ENCODE peak calls at places on chromosomes 12 and 14, in ten cellular contexts. One of them, this sample, is unnamed.

GRCh38 chr12:131384544-131384855 is 326.4 kb upstream of the SFSWAP start:
- DNase-seq in body of pancreas: no peak
- DNase-seq in coronary artery: no peak
- DNase-seq in lower lobe of right lung: no peak
- DNase-seq in dorsolateral prefrontal cortex: no peak
- DNase-seq in fibroblast of mammary gland: no peak
- DNase-seq in epithelial cell of esophagus: no peak
- DNase-seq in Calu3: no peak
- DNase-seq in WTC11: no peak
- DNase-seq in heart left ventricle: no peak
- DNase-seq in this sample: no peak

GRCh38 chr12:22525426-22525825 is 18.9 kb downstream of the C2CD5 start:
- DNase-seq in body of pancreas: no peak
- DNase-seq in coronary artery: no peak
- DNase-seq in Calu3: no peak
- DNase-seq in dorsolateral prefrontal cortex: no peak
- DNase-seq in heart left ventricle: no peak
- DNase-seq in fibroblast of mammary gland: peak
- DNase-seq in epithelial cell of esophagus: peak
- DNase-seq in lower lobe of right lung: no peak
- DNase-seq in WTC11: no peak
- DNase-seq in this sample: no peak

GRCh38 chr14:102316048-102316745 is 3.3 kb upstream of the ZNF839 start:
- DNase-seq in heart left ventricle: peak
- DNase-seq in WTC11: no peak
- DNase-seq in Calu3: peak
- DNase-seq in epithelial cell of esophagus: peak
- DNase-seq in dorsolateral prefrontal cortex: no peak
- DNase-seq in coronary artery: no peak
- DNase-seq in lower lobe of right lung: no peak
- DNase-seq in body of pancreas: peak
- DNase-seq in fibroblast of mammary gland: peak
- DNase-seq in this sample: no peak

GRCh38 chr12:22287056-22287455 is 47.5 kb downstream of the ST8SIA1 start:
- DNase-seq in epithelial cell of esophagus: no peak
- DNase-seq in coronary artery: no peak
- DNase-seq in fibroblast of mammary gland: peak
- DNase-seq in WTC11: no peak
- DNase-seq in heart left ventricle: no peak
- DNase-seq in body of pancreas: no peak
- DNase-seq in dorsolateral prefrontal cortex: no peak
- DNase-seq in Calu3: no peak
- DNase-seq in lower lobe of right lung: no peak
- DNase-seq in this sample: no peak

GRCh38 chr14:98593361-98593761 is 678.6 kb downstream of the BCL11B start:
- DNase-seq in Calu3: no peak
- DNase-seq in dorsolateral prefrontal cortex: peak
- DNase-seq in fibroblast of mammary gland: no peak
- DNase-seq in body of pancreas: no peak
- DNase-seq in epithelial cell of esophagus: no peak
- DNase-seq in heart left ventricle: no peak
- DNase-seq in coronary artery: no peak
- DNase-seq in lower lobe of right lung: no peak
- DNase-seq in WTC11: no peak
- DNase-seq in this sample: no peak

GRCh38 chr12:121697093-121697698 is 15.4 kb upstream of the TMEM120B start:
- DNase-seq in dorsolateral prefrontal cortex: no peak
- DNase-seq in coronary artery: no peak
- DNase-seq in body of pancreas: peak
- DNase-seq in epithelial cell of esophagus: peak
- DNase-seq in heart left ventricle: no peak
- DNase-seq in WTC11: no peak
- DNase-seq in fibroblast of mammary gland: peak
- DNase-seq in lower lobe of right lung: no peak
- DNase-seq in Calu3: peak
- DNase-seq in this sample: peak

GRCh38 chr12:22731231-22731630 is 106.3 kb downstream of the ETNK1 start:
- DNase-seq in WTC11: no peak
- DNase-seq in Calu3: no peak
- DNase-seq in fibroblast of mammary gland: no peak
- DNase-seq in lower lobe of right lung: no peak
- DNase-seq in coronary artery: no peak
- DNase-seq in dorsolateral prefrontal cortex: no peak
- DNase-seq in heart left ventricle: no peak
- DNase-seq in body of pancreas: no peak
- DNase-seq in epithelial cell of esophagus: no peak
- DNase-seq in this sample: no peak

GRCh38 chr12:3491938-3492867 is 1.2 kb downstream of the PRMT8 start:
- DNase-seq in coronary artery: peak
- DNase-seq in epithelial cell of esophagus: peak
- DNase-seq in body of pancreas: peak
- DNase-seq in Calu3: peak
- DNase-seq in heart left ventricle: no peak
- DNase-seq in fibroblast of mammary gland: peak
- DNase-seq in dorsolateral prefrontal cortex: no peak
- DNase-seq in lower lobe of right lung: peak
- DNase-seq in WTC11: peak
- DNase-seq in this sample: peak

DNA sequence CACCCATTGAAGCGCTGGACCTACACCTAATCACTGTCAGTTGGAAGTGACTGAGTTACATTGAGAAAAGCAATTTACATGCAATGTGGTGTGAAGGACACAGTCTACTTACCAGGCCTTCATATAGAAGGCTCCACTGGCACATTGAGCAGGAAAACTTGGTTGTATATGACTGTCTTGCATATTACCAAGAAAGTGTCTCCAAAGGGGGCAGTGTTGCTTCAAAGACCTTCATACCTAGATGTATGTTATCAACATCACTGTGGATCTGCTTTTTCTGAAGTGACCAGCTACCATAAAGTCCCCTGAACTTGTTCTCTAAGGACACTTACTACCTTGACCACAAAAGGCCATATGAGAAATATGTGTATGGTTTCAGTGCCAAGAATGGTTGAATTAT is 64.1 kb downstream of the NELL2 start:
- DNase-seq in fibroblast of mammary gland: peak
- DNase-seq in coronary artery: no peak
- DNase-seq in dorsolateral prefrontal cortex: no peak
- DNase-seq in body of pancreas: no peak
- DNase-seq in heart left ventricle: no peak
- DNase-seq in WTC11: no peak
- DNase-seq in lower lobe of right lung: no peak
- DNase-seq in Calu3: no peak
- DNase-seq in epithelial cell of esophagus: peak
- DNase-seq in this sample: no peak
- TF ChIP-seq CTCF in fibroblast of mammary gland: peak
- TF ChIP-seq CTCF in coronary artery: no peak
- TF ChIP-seq CTCF in dorsolateral prefrontal cortex: no peak
- TF ChIP-seq CTCF in body of pancreas: no peak
- TF ChIP-seq CTCF in heart left ventricle: no peak
- TF ChIP-seq CTCF in WTC11: no peak
- TF ChIP-seq CTCF in lower lobe of right lung: no peak
- TF ChIP-seq CTCF in Calu3: no peak
- TF ChIP-seq CTCF in epithelial cell of esophagus: peak
- TF ChIP-seq CTCF in this sample: peak

DNA sequence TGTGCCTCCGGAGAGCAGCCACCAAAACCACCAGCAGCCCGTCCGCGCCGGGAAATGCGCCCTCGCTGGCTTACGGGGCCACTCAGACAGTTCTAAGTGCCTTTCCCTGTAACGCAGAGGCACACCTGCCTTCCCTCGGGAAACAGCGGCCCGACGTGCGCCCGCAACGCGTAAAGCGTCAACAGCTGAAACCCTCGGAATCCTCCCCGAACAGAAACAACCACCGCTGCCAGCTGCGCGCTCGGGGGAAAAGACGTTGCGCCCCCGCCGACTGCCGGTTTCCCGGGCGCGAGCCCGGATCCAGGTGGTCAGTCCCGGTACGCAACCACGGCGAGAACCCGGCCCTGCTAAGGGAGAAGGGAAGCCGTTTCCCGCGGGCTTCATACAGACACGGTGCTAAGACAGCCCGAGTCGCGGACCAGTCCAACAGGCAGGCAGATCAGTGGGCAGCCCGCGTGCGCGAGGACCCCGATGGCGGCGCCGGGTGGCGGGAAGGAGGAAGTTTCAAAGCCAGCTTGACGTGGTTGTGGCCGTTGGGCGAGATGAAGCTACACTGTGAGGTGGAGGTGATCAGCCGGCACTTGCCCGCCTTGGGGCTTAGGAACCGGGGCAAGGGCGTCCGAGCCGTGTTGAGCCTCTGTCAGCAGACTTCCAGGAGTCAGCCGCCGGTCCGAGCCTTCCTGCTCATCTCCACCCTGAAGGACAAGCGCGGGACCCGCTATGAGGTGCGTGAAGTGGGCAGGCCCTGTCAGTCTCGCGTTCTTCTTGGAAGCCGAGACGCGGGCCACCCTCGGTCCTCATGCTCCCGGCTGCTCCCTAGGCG is at the start of gene LRR1:
- DNase-seq in fibroblast of mammary gland: peak
- DNase-seq in body of pancreas: peak
- DNase-seq in epithelial cell of esophagus: peak
- DNase-seq in Calu3: peak
- DNase-seq in heart left ventricle: peak
- DNase-seq in WTC11: peak
- DNase-seq in coronary artery: peak
- DNase-seq in lower lobe of right lung: peak
- DNase-seq in dorsolateral prefrontal cortex: peak
- DNase-seq in this sample: peak
- TF ChIP-seq CTCF in fibroblast of mammary gland: no peak
- TF ChIP-seq CTCF in body of pancreas: no peak
- TF ChIP-seq CTCF in epithelial cell of esophagus: no peak
- TF ChIP-seq CTCF in Calu3: no peak
- TF ChIP-seq CTCF in heart left ventricle: no peak
- TF ChIP-seq CTCF in WTC11: no peak
- TF ChIP-seq CTCF in coronary artery: no peak
- TF ChIP-seq CTCF in lower lobe of right lung: peak
- TF ChIP-seq CTCF in dorsolateral prefrontal cortex: peak
- TF ChIP-seq CTCF in this sample: no peak

GRCh38 chr12:109329710-109330109 is 18.0 kb upstream of the MYO1H start:
- DNase-seq in epithelial cell of esophagus: no peak
- DNase-seq in coronary artery: no peak
- DNase-seq in WTC11: no peak
- DNase-seq in dorsolateral prefrontal cortex: no peak
- DNase-seq in body of pancreas: no peak
- DNase-seq in fibroblast of mammary gland: no peak
- DNase-seq in heart left ventricle: no peak
- DNase-seq in lower lobe of right lung: no peak
- DNase-seq in Calu3: no peak
- DNase-seq in this sample: no peak

GRCh38 chr12:109334887-109335286 is 12.8 kb upstream of the MYO1H start:
- DNase-seq in fibroblast of mammary gland: no peak
- DNase-seq in coronary artery: no peak
- DNase-seq in WTC11: no peak
- DNase-seq in body of pancreas: no peak
- DNase-seq in epithelial cell of esophagus: no peak
- DNase-seq in Calu3: no peak
- DNase-seq in lower lobe of right lung: no peak
- DNase-seq in heart left ventricle: no peak
- DNase-seq in dorsolateral prefrontal cortex: no peak
- DNase-seq in this sample: no peak

GRCh38 chr12:109329003-109329402 is 18.7 kb upstream of the MYO1H start:
- DNase-seq in dorsolateral prefrontal cortex: no peak
- DNase-seq in epithelial cell of esophagus: no peak
- DNase-seq in WTC11: no peak
- DNase-seq in fibroblast of mammary gland: no peak
- DNase-seq in heart left ventricle: no peak
- DNase-seq in coronary artery: no peak
- DNase-seq in body of pancreas: no peak
- DNase-seq in Calu3: no peak
- DNase-seq in lower lobe of right lung: no peak
- DNase-seq in this sample: no peak

GRCh38 chr12:109331546-109331945 is 16.2 kb upstream of the MYO1H start:
- DNase-seq in fibroblast of mammary gland: no peak
- DNase-seq in body of pancreas: no peak
- DNase-seq in dorsolateral prefrontal cortex: no peak
- DNase-seq in Calu3: no peak
- DNase-seq in heart left ventricle: no peak
- DNase-seq in WTC11: no peak
- DNase-seq in lower lobe of right lung: no peak
- DNase-seq in coronary artery: no peak
- DNase-seq in epithelial cell of esophagus: no peak
- DNase-seq in this sample: no peak

DNA sequence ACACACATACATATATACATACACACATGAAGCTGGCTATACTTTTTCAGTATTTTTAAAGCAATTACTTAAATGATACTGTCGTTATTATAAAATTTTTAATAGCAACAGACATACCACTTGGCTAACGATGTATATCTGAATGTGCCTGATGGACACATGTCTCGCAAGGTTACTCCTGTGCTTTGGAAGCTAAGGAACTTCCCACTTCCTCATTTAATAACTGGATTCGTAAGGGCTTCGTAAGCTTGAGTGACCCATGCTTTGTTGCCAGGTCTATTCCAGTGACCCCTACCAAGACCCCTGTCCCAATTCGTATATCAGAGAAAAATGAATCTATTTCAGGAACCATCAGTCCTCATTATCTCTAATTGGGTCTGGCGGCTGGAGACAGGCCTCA is 17.4 kb upstream of the MYO1H start:
- DNase-seq in fibroblast of mammary gland: no peak
- DNase-seq in epithelial cell of esophagus: no peak
- DNase-seq in dorsolateral prefrontal cortex: no peak
- DNase-seq in lower lobe of right lung: no peak
- DNase-seq in WTC11: no peak
- DNase-seq in heart left ventricle: no peak
- DNase-seq in Calu3: no peak
- DNase-seq in body of pancreas: no peak
- DNase-seq in coronary artery: no peak
- DNase-seq in this sample: no peak
- TF ChIP-seq CTCF in fibroblast of mammary gland: no peak
- TF ChIP-seq CTCF in epithelial cell of esophagus: no peak
- TF ChIP-seq CTCF in dorsolateral prefrontal cortex: no peak
- TF ChIP-seq CTCF in lower lobe of right lung: no peak
- TF ChIP-seq CTCF in WTC11: no peak
- TF ChIP-seq CTCF in heart left ventricle: no peak
- TF ChIP-seq CTCF in Calu3: no peak
- TF ChIP-seq CTCF in body of pancreas: no peak
- TF ChIP-seq CTCF in coronary artery: no peak
- TF ChIP-seq CTCF in this sample: no peak

DNA sequence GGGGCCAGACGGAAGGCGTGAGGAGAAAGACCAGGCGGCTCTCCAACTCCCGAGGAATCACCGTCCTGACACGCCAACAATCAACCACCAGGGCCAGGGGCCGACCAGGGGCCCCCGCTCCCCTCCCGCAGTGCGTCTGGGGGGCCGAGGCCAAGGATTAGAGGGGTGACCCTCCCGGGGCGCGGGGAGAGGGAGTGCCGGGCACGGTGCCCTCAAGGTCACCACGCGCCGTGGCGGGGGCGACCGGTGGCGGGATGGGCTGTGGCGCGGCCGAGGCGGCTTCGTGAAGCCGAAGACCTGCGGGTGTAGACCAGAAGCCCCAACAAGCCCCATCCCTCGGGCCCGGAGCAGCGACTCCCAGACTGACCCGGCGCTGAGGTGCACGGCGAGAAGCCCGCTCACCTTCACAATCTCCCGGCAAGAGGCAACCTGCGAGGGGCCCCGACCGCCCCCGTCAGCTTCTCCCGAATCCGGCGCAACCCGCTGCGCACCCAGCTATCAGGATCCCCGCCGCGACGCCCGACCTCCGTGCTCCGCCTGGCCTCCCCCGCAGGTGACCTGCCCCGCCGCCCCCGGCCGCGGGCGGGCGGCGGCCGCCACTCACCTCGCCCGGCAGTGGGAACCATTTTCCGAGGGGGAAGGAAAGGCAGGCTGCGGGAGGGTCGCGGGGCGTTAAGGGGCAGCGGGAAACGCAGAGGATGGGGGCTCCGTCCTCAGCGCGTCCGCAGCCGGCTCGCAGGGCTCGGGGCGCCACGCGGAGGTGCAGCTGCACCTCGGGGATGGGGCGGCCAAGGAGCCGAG is 446 bp downstream of the ATP2B1 start:
- DNase-seq in fibroblast of mammary gland: no peak
- DNase-seq in body of pancreas: peak
- DNase-seq in epithelial cell of esophagus: peak
- DNase-seq in coronary artery: peak
- DNase-seq in WTC11: peak
- DNase-seq in Calu3: peak
- DNase-seq in lower lobe of right lung: peak
- DNase-seq in heart left ventricle: peak
- DNase-seq in dorsolateral prefrontal cortex: peak
- DNase-seq in this sample: peak
- TF ChIP-seq CTCF in fibroblast of mammary gland: no peak
- TF ChIP-seq CTCF in body of pancreas: no peak
- TF ChIP-seq CTCF in epithelial cell of esophagus: peak
- TF ChIP-seq CTCF in coronary artery: no peak
- TF ChIP-seq CTCF in WTC11: no peak
- TF ChIP-seq CTCF in Calu3: no peak
- TF ChIP-seq CTCF in lower lobe of right lung: no peak
- TF ChIP-seq CTCF in heart left ventricle: no peak
- TF ChIP-seq CTCF in dorsolateral prefrontal cortex: no peak
- TF ChIP-seq CTCF in this sample: peak